ENCODE peak calls at places on chromosomes 12 and 14, in four cellular contexts. A is HepG2, E is H1, D is GM12878. C is an unnamed sample.
A peak's percentile ranks its signal among the peaks of the same experiment; 100 is the strongest.

GRCh38 chr14:94823556-94824341 is 53.8 kb upstream of the GSC start:
- DNase-seq in A (peak; percentile 65), E (no peak), D (no peak), C (peak; percentile 10)

GRCh38 chr14:95452176-95452889 is 64.1 kb downstream of the SYNE3 start:
- DNase-seq in A (peak; percentile 51), E (no peak), D (no peak), C (no peak)

GRCh38 chr14:21308479-21309237 is 28.8 kb downstream of the RPGRIP1 start:
- DNase-seq in A (peak; percentile 100), E (peak; percentile 92), D (peak; percentile 88), C (peak; percentile 93)

GRCh38 chr12:4450551-4451112 is 5.0 kb upstream of the FGF6 start:
- DNase-seq in A (no peak), E (peak; percentile 29), D (no peak), C (no peak)

GRCh38 chr12:60052483-60052882 is 456.7 kb downstream of the SLC16A7 start:
- DNase-seq in A (no peak), E (no peak), D (no peak), C (no peak)

GRCh38 chr14:75409425-75410205 is 18.2 kb upstream of the JDP2 start:
- DNase-seq in A (no peak), E (no peak), D (no peak), C (no peak)

GRCh38 chr14:22598896-22599244 is 770 bp downstream of the ABHD4 start:
- DNase-seq in A (peak; percentile 82), E (no peak), D (no peak), C (peak; percentile 55)

GRCh38 chr12:4434299-4434698 is 11.3 kb downstream of the FGF6 start:
- DNase-seq in A (no peak), E (no peak), D (no peak), C (no peak)

GRCh38 chr12:12717586-12718381 is 616 bp downstream of the CDKN1B start:
- DNase-seq in A (no peak), E (no peak), D (no peak), C (no peak)

GRCh38 chr14:71711619-71712018 is 220.6 kb upstream of the RGS6 start:
- DNase-seq in A (no peak), E (no peak), D (no peak), C (no peak)

GRCh38 chr14:68143341-68143807 is 323.8 kb downstream of the RAD51B start:
- DNase-seq in A (no peak), E (no peak), D (no peak), C (no peak)

GRCh38 chr12:45483571-45483970 is 245.9 kb upstream of the ARID2 start:
- DNase-seq in A (no peak), E (no peak), D (no peak), C (no peak)

GRCh38 chr12:16359512-16360491 is 12.4 kb downstream of the MGST1 start:
- DNase-seq in A (peak; percentile 56), E (peak; percentile 41), D (no peak), C (peak; percentile 67)

GRCh38 chr14:51097287-51097686 is 2.4 kb upstream of the TRIM9 start:
- DNase-seq in A (no peak), E (no peak), D (no peak), C (no peak)

GRCh38 chr12:56602239-56602638 is 27.9 kb downstream of the BAZ2A start:
- DNase-seq in A (no peak), E (no peak), D (no peak), C (no peak)

GRCh38 chr12:56600753-56601152 is 29.4 kb downstream of the BAZ2A start:
- DNase-seq in A (no peak), E (no peak), D (no peak), C (no peak)

GRCh38 chr12:56601503-56601902 is 28.6 kb downstream of the BAZ2A start:
- DNase-seq in A (no peak), E (no peak), D (no peak), C (peak; percentile 50)

GRCh38 chr12:56599041-56599440 is 31.1 kb downstream of the BAZ2A start:
- DNase-seq in A (no peak), E (no peak), D (no peak), C (no peak)

DNA sequence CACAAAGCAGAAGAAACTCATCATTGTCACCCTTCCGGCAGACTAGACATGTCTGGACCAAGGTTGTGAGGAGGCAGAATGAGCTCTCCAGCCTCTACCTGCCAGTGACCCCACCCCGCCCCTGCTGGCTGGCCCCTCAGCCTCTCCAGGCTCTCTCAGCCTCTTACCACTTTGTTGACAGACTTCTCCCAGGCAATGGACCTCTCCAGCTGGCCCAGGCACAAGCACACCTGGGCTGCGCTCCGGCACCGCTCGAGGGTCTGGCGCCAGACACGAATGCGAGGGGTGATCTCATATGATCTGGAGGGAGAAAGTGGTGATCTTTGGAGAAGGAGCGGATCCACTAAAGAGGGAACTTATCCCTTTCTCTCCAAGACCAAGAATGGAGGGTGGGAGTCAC is 30.3 kb downstream of the BAZ2A start:
- DNase-seq in A (no peak), E (no peak), D (no peak), C (no peak)
- TF ChIP-seq TAF1 in A (no peak), E (no peak), D (no peak), C (no peak)

GRCh38 chr12:132385375-132385774 is 56.0 kb upstream of the GALNT9 start:
- DNase-seq in A (no peak), E (no peak), D (no peak), C (no peak)
- TF ChIP-seq EZH2 in A (no peak), E (no peak), D (no peak), C (no peak)

DNA sequence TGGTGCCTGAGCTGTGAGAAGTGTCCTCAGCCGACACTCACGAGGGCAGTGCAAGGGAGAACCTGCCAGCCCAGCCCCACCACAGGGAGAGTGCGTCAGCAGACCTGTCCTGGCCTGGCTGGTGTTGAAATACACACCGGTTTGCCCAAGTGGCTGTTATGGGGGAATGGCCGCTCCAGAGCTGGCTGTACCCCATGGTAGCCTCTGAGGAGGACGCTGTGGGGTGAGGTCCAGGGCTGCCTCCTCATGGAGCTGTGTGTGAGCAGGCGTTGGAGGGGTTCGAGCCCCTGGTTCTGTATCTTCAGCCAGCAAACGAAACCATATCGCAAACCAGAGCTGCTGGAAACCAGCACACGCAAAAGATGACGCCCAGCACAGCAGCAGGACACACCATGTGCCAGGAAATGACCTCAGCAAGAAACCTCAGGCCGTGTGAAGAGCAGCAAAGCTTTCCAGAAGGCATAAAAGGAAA is 9.3 kb downstream of the ANKRD9 start:
- DNase-seq in A (no peak), E (no peak), D (no peak), C (peak; percentile 5)
- TF ChIP-seq TAF1 in A (no peak), E (no peak), D (no peak), C (no peak)

GRCh38 chr12:57240069-57240921 is 10.7 kb downstream of the STAC3 start:
- DNase-seq in A (no peak), E (no peak), D (no peak), C (peak; percentile 72)
- TF ChIP-seq EZH2 in A (no peak), E (no peak), D (no peak), C (no peak)

GRCh38 chr12:113049976-113050742 is 6.4 kb upstream of the DTX1 start:
- DNase-seq in A (peak; percentile 29), E (no peak), D (no peak), C (no peak)
- TF ChIP-seq TAF1 in A (no peak), E (no peak), D (no peak), C (no peak)

DNA sequence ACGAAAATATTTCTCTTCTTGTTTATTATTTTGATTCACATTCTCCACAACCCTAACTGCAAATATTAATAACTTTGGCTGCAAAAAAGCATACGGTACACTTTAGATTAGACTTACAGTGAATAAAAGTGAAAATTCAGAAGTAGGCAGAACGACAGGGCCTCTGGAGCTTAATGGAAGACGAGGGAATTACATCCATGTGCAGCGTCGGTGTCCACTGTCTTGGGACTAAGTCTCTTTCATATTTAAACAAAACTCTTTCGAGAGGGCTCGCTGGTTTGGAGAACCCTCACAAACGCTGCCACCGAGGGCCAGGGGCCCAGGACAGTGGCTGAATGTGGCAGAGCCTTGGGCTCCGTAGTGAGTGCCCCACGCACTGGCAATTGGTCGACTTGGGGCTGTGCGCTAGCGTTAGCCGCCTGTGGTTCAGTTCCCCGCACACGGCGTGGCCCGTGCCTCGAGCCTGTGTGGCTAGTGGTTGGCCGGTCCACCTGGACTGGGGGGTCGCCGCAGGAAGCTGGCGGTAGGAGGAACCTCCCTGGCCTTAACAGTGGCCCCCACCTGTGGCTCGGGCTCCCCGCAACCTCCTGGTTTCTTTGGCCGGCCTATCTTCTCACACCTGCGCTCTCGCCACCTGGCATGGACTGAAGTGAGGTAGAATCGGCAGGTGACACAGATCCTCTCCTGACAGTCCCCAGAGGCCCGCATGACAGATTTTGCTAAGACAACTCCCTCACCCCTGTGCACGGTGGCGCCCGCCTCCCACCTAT is 739 bp upstream of the PAX9 start:
- DNase-seq in A (no peak), E (no peak), D (no peak), C (no peak)
- TF ChIP-seq EZH2 in A (peak; percentile 3), E (peak; percentile 70), D (no peak), C (no peak)

GRCh38 chr12:89126712-89127111 is 225.6 kb downstream of the DUSP6 start:
- DNase-seq in A (no peak), E (no peak), D (no peak), C (no peak)
- TF ChIP-seq TAF1 in A (no peak), E (no peak), D (no peak), C (no peak)

DNA sequence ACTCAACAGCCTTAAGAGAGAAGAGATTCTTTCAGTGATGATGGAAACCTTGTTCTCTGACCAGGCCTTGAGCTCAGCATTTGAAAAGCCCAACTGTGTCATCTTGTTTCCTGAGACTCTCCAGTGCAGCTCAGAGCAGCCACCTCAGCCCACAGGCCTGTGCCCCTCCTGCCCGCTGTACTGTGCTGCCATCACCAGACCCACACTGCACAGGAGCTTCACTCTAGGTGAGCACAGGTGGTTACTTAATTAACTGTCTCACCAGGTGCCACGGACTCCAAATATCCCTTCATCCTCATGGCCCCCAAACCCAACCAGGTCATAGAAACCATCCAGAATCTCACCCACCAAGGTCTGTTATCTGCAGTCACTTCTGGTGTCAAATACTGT is 51.3 kb downstream of the JAG2 start:
- DNase-seq in A (no peak), E (no peak), D (no peak), C (no peak)
- TF ChIP-seq EZH2 in A (no peak), E (no peak), D (no peak), C (no peak)